ENCODE peak calls at places on chromosome 7, in five cellular contexts. A is mammary epithelial cell, G is IMR-90, C is RWPE1, U is GM12865. T is an unnamed sample.
A peak's percentile ranks its signal among the peaks of the same experiment; 100 is the strongest.

GRCh38 chr7:101743995-101744360 is 73.4 kb upstream of the CUX1 start:
- DNase-seq in C (no peak), A (no peak), U (no peak), G (no peak), T (no peak)

GRCh38 chr7:134448359-134449229 is 10.3 kb downstream of the AKR1B1 start:
- DNase-seq in U (no peak), A (peak; percentile 90), C (peak; percentile 24), G (peak; percentile 96), T (no peak)

GRCh38 chr7:140639366-140640053 is 1.1 kb downstream of the DENND2A start:
- DNase-seq in C (no peak), U (no peak), A (no peak), G (peak; percentile 90), T (no peak)

GRCh38 chr7:79272066-79272669 is 181.3 kb downstream of the MAGI2 start:
- DNase-seq in C (peak; percentile 38), G (peak; percentile 70), A (no peak), U (peak; percentile 24), T (peak; percentile 16)

GRCh38 chr7:122465296-122465695 is 160.7 kb upstream of the FEZF1 start:
- DNase-seq in G (no peak), A (no peak), U (no peak), C (no peak), T (no peak)

GRCh38 chr7:39609084-39609461 is 14.3 kb upstream of the RALA start:
- DNase-seq in U (no peak), G (peak; percentile 83), A (peak; percentile 74), C (no peak), T (no peak)

GRCh38 chr7:95470452-95470851 is 15.3 kb upstream of the ASB4 start:
- DNase-seq in C (peak; percentile 29), G (peak; percentile 16), U (peak; percentile 67), A (peak; percentile 58), T (peak; percentile 24)

GRCh38 chr7:80681272-80681885 is 42.9 kb downstream of the CD36 start:
- DNase-seq in A (peak; percentile 21), G (peak; percentile 35), U (peak; percentile 18), C (peak; percentile 36), T (peak; percentile 4)

GRCh38 chr7:37081436-37081835 is 357.1 kb upstream of the AOAH start:
- DNase-seq in C (peak; percentile 7), A (peak; percentile 23), G (no peak), U (peak; percentile 10), T (no peak)

GRCh38 chr7:33753881-33754525 is 151.3 kb upstream of the BMPER start:
- DNase-seq in A (no peak), G (peak; percentile 20), U (no peak), C (no peak), T (no peak)

GRCh38 chr7:92464515-92464914 is 13.2 kb downstream of the ERVW-1 start:
- DNase-seq in G (no peak), C (peak; percentile 12), U (no peak), A (peak; percentile 43), T (no peak)

GRCh38 chr7:150958071-150958552 is 20.0 kb downstream of the KCNH2 start:
- DNase-seq in C (no peak), A (no peak), G (no peak), U (no peak), T (no peak)

GRCh38 chr7:40815022-40815421 is 680.2 kb downstream of the SUGCT start:
- DNase-seq in A (no peak), C (no peak), U (no peak), G (no peak), T (no peak)

GRCh38 chr7:68770649-68771048 is 827.6 kb upstream of the AUTS2 start:
- DNase-seq in A (no peak), G (no peak), C (no peak), U (no peak), T (no peak)

GRCh38 chr7:48096273-48096672 is 7.2 kb downstream of the UPP1 start:
- DNase-seq in G (no peak), U (no peak), C (no peak), A (no peak), T (no peak)

GRCh38 chr7:82443801-82444219 is 233 bp upstream of the CACNA2D1 start:
- DNase-seq in U (peak; percentile 39), A (peak; percentile 55), G (peak; percentile 91), C (peak; percentile 27), T (peak; percentile 60)

GRCh38 chr7:150978136-150978789 is at the start of gene KCNH2:
- DNase-seq in C (peak; percentile 17), G (no peak), U (no peak), A (no peak), T (peak; percentile 79)

GRCh38 chr7:78124221-78124620 is 325.6 kb downstream of the PHTF2 start:
- DNase-seq in A (no peak), C (no peak), U (no peak), G (no peak), T (no peak)

GRCh38 chr7:129664029-129665012 is 52.8 kb downstream of the NRF1 start:
- DNase-seq in U (peak; percentile 65), C (peak; percentile 34), G (peak; percentile 83), A (peak; percentile 48), T (peak; percentile 71)

GRCh38 chr7:96321041-96321669 is 743 bp downstream of the SLC25A13 start:
- DNase-seq in A (peak; percentile 81), U (peak; percentile 74), C (peak; percentile 86), G (peak; percentile 74), T (peak; percentile 48)

GRCh38 chr7:106012935-106013439 is 49.9 kb downstream of the CDHR3 start:
- DNase-seq in C (no peak), A (no peak), G (peak; percentile 93), U (no peak), T (no peak)

GRCh38 chr7:137462847-137463246 is 119.3 kb upstream of the PTN start:
- DNase-seq in U (peak; percentile 18), G (no peak), C (no peak), A (no peak), T (no peak)

GRCh38 chr7:138008588-138009349 is 6.9 kb upstream of the CREB3L2 start:
- DNase-seq in G (peak; percentile 68), C (peak; percentile 16), A (peak; percentile 53), U (peak; percentile 75), T (peak; percentile 44)

GRCh38 chr7:128891110-128891941 is 19.2 kb downstream of the KCP start:
- DNase-seq in U (no peak), C (no peak), G (no peak), A (no peak), T (no peak)

GRCh38 chr7:516606-517456 is 2.8 kb downstream of the PDGFA start:
- DNase-seq in C (no peak), G (peak; percentile 80), U (no peak), A (peak; percentile 73), T (no peak)

GRCh38 chr7:2862831-2863361 is 18.8 kb upstream of the GNA12 start:
- DNase-seq in G (peak; percentile 75), C (no peak), U (peak; percentile 55), A (no peak), T (no peak)

GRCh38 chr7:2866601-2867000 is 22.5 kb upstream of the GNA12 start:
- DNase-seq in G (no peak), U (no peak), C (no peak), A (no peak), T (no peak)

GRCh38 chr7:2863461-2864066 is 19.5 kb upstream of the GNA12 start:
- DNase-seq in A (peak; percentile 92), G (peak; percentile 97), C (peak; percentile 89), U (peak; percentile 95), T (peak; percentile 85)

GRCh38 chr7:2864204-2864985 is 20.3 kb upstream of the GNA12 start:
- DNase-seq in A (peak; percentile 43), G (no peak), U (peak; percentile 30), C (no peak), T (no peak)

GRCh38 chr7:2864999-2865670 is 21.0 kb upstream of the GNA12 start:
- DNase-seq in C (peak; percentile 63), A (peak; percentile 44), U (peak; percentile 86), G (peak; percentile 74), T (peak; percentile 81)
- TF ChIP-seq CTCF in C (peak; percentile 97), A (peak; percentile 93), U (peak; percentile 89), G (peak; percentile 86), T (peak; percentile 73)

GRCh38 chr7:157771689-157772088 is 434.9 kb downstream of the DNAJB6 start:
- DNase-seq in U (no peak), A (no peak), G (no peak), C (no peak), T (no peak)

GRCh38 chr7:157773361-157773760 is 436.6 kb downstream of the DNAJB6 start:
- DNase-seq in U (no peak), C (no peak), G (no peak), A (no peak), T (no peak)

GRCh38 chr7:157770716-157771320 is 434.0 kb downstream of the DNAJB6 start:
- DNase-seq in G (no peak), A (no peak), C (no peak), U (no peak), T (no peak)

GRCh38 chr7:157774495-157774894 is 437.7 kb downstream of the DNAJB6 start:
- DNase-seq in U (no peak), G (no peak), C (no peak), A (no peak), T (no peak)

GRCh38 chr7:157772486-157773130 is 435.8 kb downstream of the DNAJB6 start:
- DNase-seq in C (no peak), A (no peak), U (no peak), G (no peak), T (no peak)
- TF ChIP-seq CTCF in C (no peak), A (no peak), U (no peak), G (no peak), T (no peak)

GRCh38 chr7:20216637-20217036 is 547 bp downstream of the MACC1 start:
- DNase-seq in A (no peak), C (no peak), U (no peak), G (no peak), T (no peak)

GRCh38 chr7:20218261-20218660 is 1.1 kb upstream of the MACC1 start:
- DNase-seq in G (no peak), C (no peak), U (no peak), A (peak; percentile 69), T (no peak)

GRCh38 chr7:20219446-20220292 is 2.5 kb upstream of the MACC1 start:
- DNase-seq in A (peak; percentile 91), G (peak; percentile 99), C (no peak), U (peak; percentile 99), T (no peak)

GRCh38 chr7:20219062-20219445 is 1.9 kb upstream of the MACC1 start:
- DNase-seq in A (no peak), C (no peak), G (no peak), U (no peak), T (no peak)

DNA sequence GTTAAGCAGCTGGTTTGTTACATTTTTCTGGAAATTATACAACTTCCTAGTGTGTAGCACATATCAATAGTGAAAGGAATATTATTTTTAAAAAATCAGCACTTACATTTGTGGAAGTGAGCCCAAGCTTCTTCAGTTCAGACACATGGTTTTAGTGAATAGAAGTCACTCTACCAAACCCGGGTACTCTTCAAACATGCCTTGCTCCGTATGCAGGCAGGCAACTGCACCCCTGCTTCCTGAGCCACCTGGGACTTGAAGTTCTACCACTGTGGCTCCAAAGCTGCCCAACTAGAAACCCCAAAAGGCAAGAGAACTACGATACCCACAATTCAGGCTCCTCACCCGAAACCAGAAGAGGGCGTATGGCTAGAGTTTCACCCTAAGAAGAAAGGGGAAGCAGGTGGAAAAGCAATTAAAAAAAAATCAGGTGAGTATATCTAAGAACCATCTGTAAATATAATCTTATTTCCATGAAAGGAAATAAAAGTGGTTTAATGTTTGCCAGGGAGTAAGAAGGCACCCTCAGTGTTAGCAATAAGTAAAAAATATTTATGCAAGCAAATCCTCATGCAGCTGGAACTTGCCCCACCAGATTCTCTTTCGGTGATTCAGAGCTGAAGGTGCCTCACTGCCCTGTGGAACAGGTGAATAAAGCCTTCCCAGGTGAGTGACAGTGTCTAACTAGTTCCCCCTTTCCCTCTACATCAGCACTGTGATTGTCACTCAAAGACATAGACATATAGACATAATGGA is at the start of gene MACC1:
- DNase-seq in A (peak; percentile 94), C (peak; percentile 73), U (peak; percentile 96), G (no peak), T (no peak)
- TF ChIP-seq CTCF in A (peak; percentile 43), C (peak; percentile 9), U (peak; percentile 71), G (no peak), T (peak; percentile 64)

GRCh38 chr7:145848691-145849090 is 267.9 kb upstream of the CNTNAP2 start:
- DNase-seq in C (no peak), U (no peak), A (no peak), G (no peak), T (peak; percentile 4)
- TF ChIP-seq CTCF in C (no peak), U (no peak), A (no peak), G (no peak), T (peak; percentile 48)

T was measured in GM13977.